ENCODE peak calls at places on chromosome 20, in eight cellular contexts. C is mammary epithelial cell, S is cardiac muscle cell, J is SK-N-SH, T is fibroblast of lung, K is GM13976, X is ovary, G is esophagus muscularis mucosa. Q is an unnamed sample.
A peak's percentile ranks its signal among the peaks of the same experiment; 100 is the strongest.

GRCh38 chr20:56949318-56949717 is 317.1 kb downstream of the BMP7 start:
- DNase-seq in C (no peak), S (no peak), J (no peak), T (no peak), K (no peak), X (no peak), G (no peak), Q (no peak)

GRCh38 chr20:33896509-33896908 is 85.4 kb downstream of the CHMP4B start:
- DNase-seq in C (no peak), S (peak; percentile 76), J (no peak), T (peak; percentile 75), K (no peak), X (no peak), G (no peak), Q (no peak)

GRCh38 chr20:2521369-2522305 is 12.9 kb upstream of the ZNF343 start:
- DNase-seq in C (peak; percentile 6), S (peak; percentile 63), J (peak; percentile 49), T (peak; percentile 55), K (no peak), X (peak; percentile 45), G (peak; percentile 72), Q (peak; percentile 67)

GRCh38 chr20:39338977-39339376 is 376.8 kb downstream of the DHX35 start:
- DNase-seq in C (no peak), S (no peak), J (no peak), T (no peak), K (peak; percentile 20), X (no peak), G (no peak), Q (no peak)

GRCh38 chr20:2398453-2398852 is 17.8 kb downstream of the TGM6 start:
- DNase-seq in C (no peak), S (no peak), J (no peak), T (no peak), K (no peak), X (no peak), G (no peak), Q (no peak)

GRCh38 chr20:59972037-59972801 is 14.0 kb downstream of the CDH26 start:
- DNase-seq in C (peak; percentile 98), S (no peak), J (no peak), T (peak; percentile 16), K (no peak), X (no peak), G (peak; percentile 10), Q (no peak)

GRCh38 chr20:33999025-33999629 is 5.4 kb downstream of the RALY start:
- DNase-seq in C (no peak), S (no peak), J (no peak), T (peak; percentile 68), K (no peak), X (no peak), G (no peak), Q (no peak)

GRCh38 chr20:50519036-50519780 is 9.0 kb downstream of the PTPN1 start:
- DNase-seq in C (no peak), S (no peak), J (no peak), T (no peak), K (no peak), X (no peak), G (no peak), Q (no peak)

GRCh38 chr20:24211972-24212371 is 223.4 kb upstream of the GGTLC1 start:
- DNase-seq in C (no peak), S (no peak), J (no peak), T (no peak), K (no peak), X (no peak), G (no peak), Q (no peak)

GRCh38 chr20:57734754-57735153 is 24.9 kb upstream of the PMEPA1 start:
- DNase-seq in C (no peak), S (no peak), J (no peak), T (no peak), K (no peak), X (no peak), G (no peak), Q (no peak)

GRCh38 chr20:43751167-43752050 is 24.6 kb upstream of the GTSF1L start:
- DNase-seq in C (peak; percentile 90), S (peak; percentile 71), J (no peak), T (peak; percentile 93), K (peak; percentile 84), X (no peak), G (no peak), Q (no peak)

GRCh38 chr20:54128175-54128574 is 45.6 kb downstream of the CYP24A1 start:
- DNase-seq in C (peak; percentile 28), S (peak; percentile 20), J (no peak), T (no peak), K (no peak), X (no peak), G (no peak), Q (no peak)

GRCh38 chr20:309841-310644 is 12.7 kb downstream of the ZCCHC3 start:
- DNase-seq in C (peak; percentile 36), S (peak; percentile 100), J (peak; percentile 97), T (peak; percentile 100), K (peak; percentile 95), X (peak; percentile 99), G (peak; percentile 100), Q (peak; percentile 98)

GRCh38 chr20:48716086-48716485 is 111.7 kb downstream of the PREX1 start:
- DNase-seq in C (no peak), S (no peak), J (no peak), T (no peak), K (no peak), X (no peak), G (no peak), Q (no peak)

GRCh38 chr20:51361258-51361657 is 181.3 kb downstream of the NFATC2 start:
- DNase-seq in C (no peak), S (no peak), J (no peak), T (no peak), K (no peak), X (no peak), G (no peak), Q (no peak)

GRCh38 chr20:51616060-51616459 is 73.5 kb upstream of the NFATC2 start:
- DNase-seq in C (no peak), S (no peak), J (no peak), T (no peak), K (no peak), X (no peak), G (no peak), Q (no peak)

GRCh38 chr20:63490416-63490815 is 8.5 kb downstream of the EEF1A2 start:
- DNase-seq in C (no peak), S (no peak), J (peak; percentile 16), T (no peak), K (no peak), X (no peak), G (no peak), Q (no peak)

GRCh38 chr20:63492518-63492917 is 6.4 kb downstream of the EEF1A2 start:
- DNase-seq in C (no peak), S (no peak), J (no peak), T (no peak), K (no peak), X (no peak), G (no peak), Q (no peak)

GRCh38 chr20:63492982-63493381 is 5.9 kb downstream of the EEF1A2 start:
- DNase-seq in C (no peak), S (no peak), J (no peak), T (no peak), K (no peak), X (no peak), G (no peak), Q (no peak)

GRCh38 chr20:63491078-63491477 is 7.8 kb downstream of the EEF1A2 start:
- DNase-seq in C (no peak), S (no peak), J (no peak), T (no peak), K (no peak), X (no peak), G (no peak), Q (no peak)

GRCh38 chr20:63491635-63492230 is 7.2 kb downstream of the EEF1A2 start:
- DNase-seq in C (no peak), S (no peak), J (no peak), T (no peak), K (no peak), X (no peak), G (no peak), Q (no peak)
- TF ChIP-seq CTCF in C (no peak), S (no peak), J (no peak), T (no peak), K (no peak), X (no peak), G (no peak), Q (no peak)

GRCh38 chr20:21623074-21623780 is 82.2 kb upstream of the PAX1 start:
- DNase-seq in C (no peak), S (no peak), J (no peak), T (no peak), K (no peak), X (no peak), G (peak; percentile 80), Q (no peak)
- TF ChIP-seq CTCF in C (no peak), S (no peak), J (no peak), T (no peak), K (no peak), X (no peak), G (no peak), Q (no peak)

GRCh38 chr20:12927489-12927888 is 81.3 kb upstream of the SPTLC3 start:
- DNase-seq in C (peak; percentile 64), S (peak; percentile 4), J (no peak), T (no peak), K (no peak), X (no peak), G (no peak), Q (no peak)

GRCh38 chr20:12925214-12925755 is 83.5 kb upstream of the SPTLC3 start:
- DNase-seq in C (peak; percentile 73), S (peak; percentile 89), J (peak; percentile 66), T (peak; percentile 87), K (peak; percentile 61), X (peak; percentile 28), G (no peak), Q (peak; percentile 56)

GRCh38 chr20:12925863-12926547 is 82.8 kb upstream of the SPTLC3 start:
- DNase-seq in C (no peak), S (no peak), J (no peak), T (no peak), K (no peak), X (no peak), G (no peak), Q (no peak)

GRCh38 chr20:12928358-12928754 is 80.4 kb upstream of the SPTLC3 start:
- DNase-seq in C (no peak), S (no peak), J (no peak), T (no peak), K (no peak), X (no peak), G (no peak), Q (no peak)

DNA sequence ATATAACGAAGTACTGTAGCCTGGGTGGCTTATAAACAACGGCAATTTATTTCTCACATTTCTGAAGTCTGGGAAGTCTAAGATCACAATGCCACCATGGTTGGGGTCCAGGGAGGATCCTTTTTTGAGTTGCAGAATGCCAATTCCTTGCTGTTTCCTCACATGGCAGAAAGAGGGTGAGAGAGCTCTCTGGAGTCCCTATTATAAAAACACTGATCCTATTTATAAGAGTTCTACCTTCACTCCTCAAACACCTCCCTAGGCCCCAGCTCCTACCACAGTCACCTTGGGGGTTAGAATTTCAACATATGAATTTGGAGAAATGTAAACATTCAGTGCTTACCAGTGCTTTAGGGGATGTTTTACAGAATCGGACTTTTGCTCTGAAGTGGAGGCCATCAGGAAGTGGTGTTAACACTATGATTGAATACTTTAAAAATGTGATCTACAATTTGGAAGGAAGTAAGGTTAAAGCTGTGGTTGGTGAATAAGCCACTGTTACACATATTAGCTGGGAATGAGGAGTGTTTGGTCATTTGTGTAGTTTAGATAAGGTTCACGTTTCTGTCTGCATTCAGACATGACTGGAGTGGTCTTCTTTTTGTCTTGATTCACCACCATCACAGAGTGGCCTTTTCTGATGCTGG is 79.9 kb upstream of the SPTLC3 start:
- DNase-seq in C (peak; percentile 82), S (peak; percentile 73), J (no peak), T (peak; percentile 70), K (no peak), X (no peak), G (no peak), Q (no peak)
- TF ChIP-seq CTCF in C (no peak), S (no peak), J (no peak), T (no peak), K (no peak), X (no peak), G (no peak), Q (no peak)

GRCh38 chr20:61874421-61875068 is 191.1 kb downstream of the TAF4 start:
- DNase-seq in C (peak; percentile 67), S (no peak), J (no peak), T (peak; percentile 14), K (no peak), X (no peak), G (no peak), Q (peak; percentile 18)
- TF ChIP-seq CTCF in C (peak; percentile 88), S (peak; percentile 5), J (no peak), T (no peak), K (no peak), X (no peak), G (no peak), Q (peak; percentile 43)

Q was measured in neural crest cell.